ENCODE peak calls at places on chromosomes 5 and 9, in eight cellular contexts. Q is CD8-positive, alpha-beta memory T cell; Z is colonic mucosa; D is stomach; T is left ventricle myocardium inferior; J is left lung; U is CD8-positive, alpha-beta T cell; S is suprapubic skin. M is an unnamed sample.
A peak's percentile ranks its signal among the peaks of the same experiment; 100 is the strongest.

GRCh38 chr5:136749016-136749415 is 383.7 kb upstream of the TRPC7 start:
- DNase-seq in Z (no peak), D (no peak), S (no peak), Q (no peak), T (no peak), U (no peak), J (no peak), M (no peak)

GRCh38 chr9:96217756-96218693 is 84.0 kb downstream of the HSD17B3 start:
- DNase-seq in D (peak; percentile 83), S (peak; percentile 72), U (peak; percentile 77), Z (peak; percentile 79), Q (peak; percentile 73), T (peak; percentile 82), J (peak; percentile 92), M (peak; percentile 86)

GRCh38 chr5:133026664-133027153 is 360 bp upstream of the ZCCHC10 start:
- DNase-seq in Q (no peak), U (no peak), J (no peak), S (no peak), D (no peak), T (no peak), Z (no peak), M (no peak)

GRCh38 chr5:139377226-139377625 is 5.9 kb downstream of the SLC23A1 start:
- DNase-seq in J (no peak), T (no peak), S (peak; percentile 50), Q (peak; percentile 12), D (no peak), U (no peak), Z (no peak), M (no peak)

GRCh38 chr9:25681270-25681669 is 3.0 kb upstream of the TUSC1 start:
- DNase-seq in Q (no peak), J (no peak), Z (no peak), U (no peak), S (no peak), D (no peak), T (no peak), M (no peak)

GRCh38 chr9:76603448-76603895 is 144.5 kb downstream of the GCNT1 start:
- DNase-seq in U (no peak), S (no peak), J (no peak), Z (no peak), Q (no peak), D (no peak), T (no peak), M (no peak)

GRCh38 chr9:93306081-93306480 is 122.1 kb downstream of the WNK2 start:
- DNase-seq in U (no peak), J (no peak), Z (no peak), Q (no peak), T (no peak), S (peak; percentile 50), D (peak; percentile 16), M (no peak)

GRCh38 chr9:74132986-74133385 is 364.1 kb upstream of the RORB start:
- DNase-seq in J (peak; percentile 29), D (no peak), S (no peak), T (no peak), Q (no peak), Z (no peak), U (no peak), M (no peak)

GRCh38 chr5:171092194-171092593 is 216.9 kb upstream of the TLX3 start:
- DNase-seq in Z (no peak), D (no peak), J (no peak), S (no peak), T (no peak), Q (no peak), U (no peak), M (no peak)

GRCh38 chr5:112412370-112412769 is 6.7 kb downstream of the EPB41L4A start:
- DNase-seq in Z (no peak), T (no peak), D (no peak), J (no peak), U (no peak), Q (no peak), S (no peak), M (no peak)

GRCh38 chr5:113024298-113024697 is 47.7 kb downstream of the DCP2 start:
- DNase-seq in Z (no peak), U (no peak), S (no peak), D (no peak), Q (no peak), T (no peak), J (no peak), M (no peak)

GRCh38 chr9:6680797-6681146 is 35.2 kb upstream of the GLDC start:
- DNase-seq in U (peak; percentile 64), D (peak; percentile 63), T (peak; percentile 58), Q (peak; percentile 82), J (peak; percentile 92), Z (peak; percentile 65), S (no peak), M (no peak)

GRCh38 chr5:83512051-83512745 is 40.7 kb downstream of the VCAN start:
- DNase-seq in J (peak; percentile 65), U (no peak), Z (no peak), T (no peak), Q (no peak), D (no peak), S (no peak), M (no peak)

GRCh38 chr5:157800109-157800508 is 56.6 kb downstream of the LSM11 start:
- DNase-seq in Q (no peak), S (no peak), D (no peak), Z (no peak), J (no peak), T (no peak), U (no peak), M (no peak)
- H3K36me3 ChIP-seq in Q (peaks cover 1% of the 10 kb centered on the region), S (peaks cover 37% of the 10 kb centered on the region), D (peaks cover 49% of the 10 kb centered on the region), Z (peaks cover 15% of the 10 kb centered on the region), J (no peaks in the 10 kb centered on the region), T (peaks cover 43% of the 10 kb centered on the region), U (peaks cover 1% of the 10 kb centered on the region), M (peaks cover 2% of the 10 kb centered on the region)

GRCh38 chr9:136196465-136197371 is 8.2 kb downstream of the LHX3 start:
- DNase-seq in T (no peak), S (no peak), J (no peak), D (no peak), Z (no peak), U (no peak), Q (no peak), M (no peak)

GRCh38 chr9:136199391-136200288 is 5.3 kb downstream of the LHX3 start:
- DNase-seq in D (no peak), Q (no peak), S (no peak), J (no peak), U (no peak), T (no peak), Z (no peak), M (no peak)

GRCh38 chr9:136198605-136199083 is 6.3 kb downstream of the LHX3 start:
- DNase-seq in U (no peak), T (no peak), D (no peak), J (no peak), S (no peak), Z (no peak), Q (no peak), M (no peak)

GRCh38 chr9:136197372-136197875 is 7.5 kb downstream of the LHX3 start:
- DNase-seq in D (no peak), S (no peak), J (no peak), U (no peak), Z (no peak), T (no peak), Q (no peak), M (no peak)

DNA sequence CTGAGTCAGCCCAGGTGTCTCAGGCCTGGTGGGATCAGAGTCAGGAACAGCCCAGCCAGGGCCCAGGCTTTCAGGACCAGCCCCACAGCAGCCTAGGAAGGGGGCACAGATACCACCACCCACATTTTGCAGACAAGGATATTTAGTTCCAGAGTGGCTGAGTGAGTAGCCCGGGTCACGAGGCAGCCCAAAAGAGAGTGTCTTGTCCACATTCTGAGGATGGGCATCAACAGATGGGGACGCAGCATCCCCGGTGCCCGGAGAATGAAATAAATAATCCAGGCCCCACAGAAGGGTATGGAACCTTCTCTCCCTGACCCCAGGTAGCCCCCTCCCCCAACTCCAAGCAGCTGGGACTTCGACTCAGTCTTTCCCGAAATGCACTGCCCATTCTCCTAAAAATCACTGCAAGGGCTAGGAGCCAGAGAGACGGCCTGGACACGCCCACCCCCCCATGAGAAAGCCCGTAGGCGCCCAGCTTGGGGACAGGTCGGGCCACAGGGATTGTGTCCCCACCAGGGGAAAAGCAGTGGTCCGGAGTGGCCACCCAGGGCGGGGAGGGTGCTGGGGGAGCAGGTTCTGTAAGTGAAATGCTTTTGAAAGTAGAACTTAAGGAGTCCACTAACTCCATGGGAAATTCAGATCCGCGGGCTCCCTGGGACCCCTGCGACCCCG is 6.9 kb downstream of the LHX3 start:
- DNase-seq in U (no peak), J (no peak), S (no peak), D (no peak), Q (no peak), T (no peak), Z (no peak), M (no peak)
- H3K4me3 ChIP-seq in U (no peak overlapping the region), J (no peak overlapping the region), S (no peak overlapping the region), D (no peak overlapping the region), Q (no peak overlapping the region), T (no peak overlapping the region), Z (no peak overlapping the region), M (no peak overlapping the region)

GRCh38 chr5:73812962-73813588 is 187.1 kb downstream of the ARHGEF28 start:
- DNase-seq in Q (no peak), S (no peak), Z (peak; percentile 69), J (no peak), T (no peak), D (no peak), U (no peak), M (peak; percentile 57)

GRCh38 chr5:73812457-73812856 is 186.5 kb downstream of the ARHGEF28 start:
- DNase-seq in Z (no peak), U (no peak), J (no peak), T (no peak), D (no peak), S (no peak), Q (no peak), M (no peak)

GRCh38 chr5:73814234-73814846 is 188.3 kb downstream of the ARHGEF28 start:
- DNase-seq in U (no peak), T (no peak), Q (no peak), Z (no peak), D (no peak), J (no peak), S (no peak), M (no peak)

GRCh38 chr5:73808916-73809315 is 182.9 kb downstream of the ARHGEF28 start:
- DNase-seq in D (no peak), Z (no peak), U (no peak), T (no peak), S (no peak), Q (no peak), J (no peak), M (no peak)
- H3K4me1 ChIP-seq in D (no peaks in the 10 kb centered on the region), Z (no peaks in the 10 kb centered on the region), U (no peaks in the 10 kb centered on the region), T (no peaks in the 10 kb centered on the region), S (peaks cover 9% of the 10 kb centered on the region), Q (no peaks in the 10 kb centered on the region), J (no peaks in the 10 kb centered on the region), M (no peaks in the 10 kb centered on the region)

GRCh38 chr5:14365831-14366435 is 215.7 kb upstream of the OTULINL start:
- DNase-seq in D (no peak), J (no peak), U (no peak), Q (no peak), T (no peak), S (no peak), Z (no peak), M (no peak)
- H3K36me3 ChIP-seq in D (peaks cover 99% of the 10 kb centered on the region), J (no peaks in the 10 kb centered on the region), U (no peaks in the 10 kb centered on the region), Q (no peaks in the 10 kb centered on the region), T (peaks cover 95% of the 10 kb centered on the region), S (peaks cover 74% of the 10 kb centered on the region), Z (peaks cover 22% of the 10 kb centered on the region), M (peaks cover 23% of the 10 kb centered on the region)

DNA sequence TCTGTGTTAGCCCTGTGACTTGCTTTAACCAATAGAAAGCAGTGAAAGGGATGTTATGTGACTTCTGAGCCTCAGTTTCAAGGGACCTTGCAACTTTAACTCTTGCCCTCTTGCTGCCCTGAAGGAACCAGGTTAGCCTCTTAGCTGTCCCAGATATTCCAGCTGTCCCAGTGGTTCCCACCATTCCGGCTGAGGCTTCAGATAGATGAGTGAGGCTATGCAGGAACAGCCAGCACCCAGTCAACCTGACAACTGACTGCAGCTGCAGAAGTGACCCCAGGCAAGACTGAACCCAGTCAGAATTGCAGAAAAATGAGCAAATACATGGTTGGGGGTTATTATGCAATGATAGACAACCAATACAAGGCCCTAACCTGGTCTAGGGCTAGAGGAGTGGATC is 10.4 kb upstream of the CDC23 start:
- DNase-seq in T (no peak), D (no peak), S (no peak), Z (no peak), Q (no peak), J (no peak), U (no peak), M (no peak)
- H3K4me3 ChIP-seq in T (no peak overlapping the region), D (no peak overlapping the region), S (no peak overlapping the region), Z (no peak overlapping the region), Q (no peak overlapping the region), J (no peak overlapping the region), U (no peak overlapping the region), M (no peak overlapping the region)